ENCODE peak calls at places on chromosomes 3 and 15, in nine cellular contexts. Q is neural progenitor cell; H is stomach; T is cardiac muscle cell; Z is mammary epithelial cell; G is CD8-positive, alpha-beta memory T cell; L is tibial artery; W is left ventricle myocardium inferior; A is transverse colon. K is an unnamed sample. For H3K27me3, the result is how much of the 10 kb centered on the place peaks cover.

GRCh38 chr3:179977356-179977755 is 59.4 kb downstream of the PEX5L start:
- DNase-seq in Q (no peak), H (no peak), L (no peak), T (no peak), A (no peak), G (no peak), Z (no peak), W (no peak), K (no peak)

GRCh38 chr3:114928989-114929620 is 218.0 kb downstream of the ZBTB20 start:
- DNase-seq in T (peak), Z (peak), W (no peak), A (no peak), H (no peak), Q (no peak), G (no peak), L (no peak), K (no peak)

GRCh38 chr3:110106805-110107204 is 769.5 kb upstream of the DPPA4 start:
- DNase-seq in Q (no peak), A (no peak), L (no peak), T (no peak), G (no peak), Z (peak), W (no peak), H (no peak), K (no peak)

GRCh38 chr3:31918179-31919165 is 62.6 kb downstream of the OSBPL10 start:
- DNase-seq in W (no peak), T (peak), A (no peak), H (no peak), G (no peak), L (no peak), Q (no peak), Z (no peak), K (no peak)

GRCh38 chr15:34358948-34359347 is 8.0 kb downstream of the LPCAT4 start:
- DNase-seq in L (no peak), Q (no peak), A (no peak), G (no peak), Z (no peak), H (no peak), T (no peak), W (no peak), K (no peak)

GRCh38 chr3:176663819-176664218 is 533.5 kb downstream of the TBL1XR1 start:
- DNase-seq in T (peak), G (no peak), H (no peak), W (no peak), L (no peak), Q (peak), A (no peak), Z (peak), K (no peak)

GRCh38 chr3:100288288-100288894 is 27.6 kb downstream of the TBC1D23 start:
- DNase-seq in Z (no peak), Q (no peak), H (no peak), A (no peak), G (no peak), L (no peak), T (no peak), W (no peak), K (no peak)

GRCh38 chr3:11530153-11530721 is 113.5 kb downstream of the VGLL4 start:
- DNase-seq in L (no peak), Z (peak), T (peak), Q (peak), A (no peak), W (peak), G (no peak), H (no peak), K (no peak)

GRCh38 chr3:43872301-43872700 is 181.6 kb downstream of the ABHD5 start:
- DNase-seq in A (no peak), Q (no peak), L (no peak), W (no peak), T (peak), G (no peak), Z (peak), H (no peak), K (no peak)

GRCh38 chr3:71160800-71161546 is 422.6 kb downstream of the FOXP1 start:
- DNase-seq in A (no peak), H (no peak), T (no peak), Q (no peak), Z (peak), W (no peak), G (no peak), L (no peak), K (no peak)

GRCh38 chr15:40936234-40936708 is 7.1 kb downstream of the DLL4 start:
- DNase-seq in G (no peak), A (no peak), Z (no peak), H (no peak), T (no peak), W (no peak), Q (no peak), L (no peak), K (no peak)
- H3K27me3 ChIP-seq in G (under half), A (under half), Z (under half), H (under half), T (half or more), W (under half), Q (half or more), L (under half), K (under half)

GRCh38 chr3:66036586-66037061 is 2.1 kb downstream of the MAGI1 start:
- DNase-seq in W (no peak), Q (peak), H (peak), T (peak), L (no peak), A (no peak), Z (no peak), G (no peak), K (peak)
- H3K4me3 ChIP-seq in W (peak), Q (peak), H (peak), T (peak), L (peak), A (peak), Z (peak), G (no peak), K (peak)

GRCh38 chr15:94229591-94230365 is 1.6 kb upstream of the MCTP2 start:
- DNase-seq in W (no peak), H (no peak), Q (no peak), G (peak), T (no peak), A (no peak), L (no peak), Z (peak), K (no peak)
- H3K27me3 ChIP-seq in W (half or more), H (under half), Q (half or more), G (under half), T (half or more), A (under half), L (under half), Z (under half), K (under half)

GRCh38 chr3:183116051-183116614 is 16.8 kb upstream of the MCCC1 start:
- DNase-seq in L (no peak), H (peak), T (no peak), Q (peak), Z (peak), A (peak), G (peak), W (no peak), K (peak)
- H3K4me3 ChIP-seq in L (no peak), H (no peak), T (peak), Q (peak), Z (no peak), A (peak), G (peak), W (peak), K (peak)

DNA sequence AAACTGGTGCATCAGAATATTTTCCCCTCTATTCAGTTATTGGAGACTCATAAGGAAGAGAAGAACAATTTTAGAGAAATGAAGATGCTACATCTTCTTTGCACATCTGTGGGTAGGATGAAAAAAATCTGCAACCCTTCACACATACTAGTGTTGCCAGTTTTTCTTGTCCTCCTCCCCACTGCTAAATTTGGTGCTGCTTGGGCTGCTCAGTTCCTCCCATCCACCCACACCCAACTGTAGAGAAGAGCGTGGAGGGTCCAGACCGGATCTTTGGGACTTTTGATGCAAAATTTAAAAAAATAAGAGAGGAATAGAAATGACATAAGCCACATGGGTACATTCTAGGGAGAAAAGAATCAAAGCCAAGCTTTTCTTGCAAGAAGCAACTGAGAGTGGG is 8.7 kb upstream of the RASA2 start:
- DNase-seq in W (no peak), Q (no peak), A (no peak), G (no peak), T (no peak), L (no peak), Z (no peak), H (no peak), K (no peak)
- H3K27me3 ChIP-seq in W (under half), Q (under half), A (under half), G (under half), T (under half), L (under half), Z (under half), H (under half), K (under half)

GRCh38 chr15:89376441-89376840 is 41.8 kb upstream of the POLG start:
- DNase-seq in A (no peak), Q (no peak), G (no peak), W (no peak), H (no peak), T (no peak), L (no peak), Z (no peak), K (no peak)

GRCh38 chr15:89378699-89379422 is 44.2 kb upstream of the POLG start:
- DNase-seq in T (no peak), A (no peak), H (no peak), G (peak), Q (peak), L (no peak), W (no peak), Z (no peak), K (peak)

GRCh38 chr15:89377042-89377841 is 42.6 kb upstream of the POLG start:
- DNase-seq in Z (no peak), T (no peak), G (no peak), W (no peak), H (no peak), Q (peak), L (no peak), A (no peak), K (peak)

GRCh38 chr15:89379423-89379735 is 44.8 kb upstream of the POLG start:
- DNase-seq in T (no peak), L (no peak), A (no peak), Z (no peak), Q (no peak), G (no peak), W (no peak), H (no peak), K (peak)

DNA sequence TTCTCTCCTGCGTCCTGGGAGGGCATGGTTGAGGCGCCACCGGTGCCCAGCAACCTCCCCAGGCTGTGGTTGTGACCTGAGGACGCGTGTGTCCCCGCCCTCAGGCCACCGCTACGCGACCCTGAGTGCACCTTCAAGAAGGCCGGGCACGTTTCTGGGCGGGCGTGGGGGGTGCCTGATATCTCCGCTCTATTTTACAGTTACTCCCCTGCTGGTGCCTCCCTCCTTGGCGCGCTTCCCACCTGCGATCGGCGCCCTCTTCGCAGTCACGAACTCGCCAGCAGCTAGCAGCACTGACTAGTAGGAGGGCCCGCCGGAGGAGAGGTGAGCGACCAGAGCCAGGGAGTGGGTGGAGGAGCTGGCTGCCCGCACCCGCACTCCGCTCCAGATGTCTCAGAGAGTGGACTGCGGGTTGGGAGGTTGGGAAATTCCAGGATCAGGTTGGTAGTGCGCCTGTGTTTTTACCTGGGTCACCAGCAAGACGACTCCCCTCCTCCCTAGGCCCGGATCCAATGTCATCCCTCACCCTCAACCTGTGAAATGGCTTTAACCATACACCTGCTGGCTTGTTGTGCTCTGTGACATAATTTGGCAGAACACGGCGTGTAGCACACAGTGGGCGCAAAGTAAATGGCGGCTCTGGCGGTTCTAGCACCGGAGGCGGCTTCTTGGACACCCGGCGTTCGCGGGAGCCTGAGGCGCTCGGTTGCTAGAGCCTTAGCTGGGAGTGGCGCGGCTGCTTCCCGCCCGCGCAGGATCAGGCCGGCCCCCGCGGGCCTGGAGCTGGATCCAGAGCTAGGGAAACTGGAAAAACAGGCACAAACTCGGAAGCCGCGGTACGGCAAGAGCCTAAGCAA is 43.4 kb upstream of the POLG start:
- DNase-seq in A (no peak), Z (peak), L (no peak), W (no peak), T (no peak), H (no peak), G (peak), Q (peak), K (peak)
- H3K4me3 ChIP-seq in A (peak), Z (no peak), L (peak), W (peak), T (peak), H (peak), G (peak), Q (peak), K (peak)

GRCh38 chr15:93124126-93124525 is 35.1 kb upstream of the RGMA start:
- DNase-seq in T (no peak), H (no peak), W (no peak), A (no peak), L (no peak), Q (peak), Z (no peak), G (no peak), K (no peak)
- H3K27me3 ChIP-seq in T (under half), H (under half), W (under half), A (under half), L (under half), Q (under half), Z (under half), G (under half), K (under half)

K was measured in H7.